ENCODE peak calls at places on chromosome 5, in seven cellular contexts. W is A549, O is foreskin fibroblast, P is astrocyte of the spinal cord, N is H7, Y is GM12865, D is adipocyte. C is an unnamed sample.

GRCh38 chr5:110653231-110653970 is 73.1 kb downstream of the TMEM232 start:
- DNase-seq in W (no peak), O (no peak), P (no peak), N (no peak), Y (no peak), D (no peak), C (no peak)

GRCh38 chr5:174545926-174546325 is 178.5 kb upstream of the MSX2 start:
- DNase-seq in W (no peak), O (no peak), P (no peak), N (no peak), Y (peak), D (no peak), C (no peak)

GRCh38 chr5:141559481-141559880 is 59.3 kb downstream of the DIAPH1 start:
- DNase-seq in W (no peak), O (peak), P (peak), N (no peak), Y (no peak), D (peak), C (peak)

GRCh38 chr5:123012321-123012720 is 24.2 kb downstream of the PPIC start:
- DNase-seq in W (no peak), O (peak), P (no peak), N (no peak), Y (no peak), D (peak), C (no peak)

GRCh38 chr5:134148316-134148715 is 28.4 kb downstream of the SKP1 start:
- DNase-seq in W (no peak), O (no peak), P (no peak), N (no peak), Y (no peak), D (no peak), C (no peak)

GRCh38 chr5:170219615-170220014 is 13.2 kb upstream of the C5orf58 start:
- DNase-seq in W (peak), O (peak), P (peak), N (no peak), Y (no peak), D (peak), C (peak)

GRCh38 chr5:4862500-4862899 is 277.6 kb upstream of the ADAMTS16 start:
- DNase-seq in W (peak), O (peak), P (peak), N (peak), Y (peak), D (peak), C (peak)

GRCh38 chr5:93279292-93279974 is 301.6 kb downstream of the NR2F1-AS1 start:
- DNase-seq in W (no peak), O (no peak), P (no peak), N (no peak), Y (no peak), D (peak), C (no peak)

GRCh38 chr5:34666392-34667080 is 10.4 kb downstream of the RAI14 start:
- DNase-seq in W (no peak), O (no peak), P (no peak), N (no peak), Y (no peak), D (no peak), C (peak)

GRCh38 chr5:76469656-76470290 is 66.7 kb downstream of the IQGAP2 start:
- DNase-seq in W (no peak), O (no peak), P (no peak), N (no peak), Y (no peak), D (no peak), C (no peak)

GRCh38 chr5:139232161-139232724 is 34.1 kb upstream of the SIL1 start:
- DNase-seq in W (no peak), O (no peak), P (no peak), N (no peak), Y (peak), D (peak), C (no peak)

GRCh38 chr5:123530728-123531127 is 18.8 kb downstream of the CSNK1G3 start:
- DNase-seq in W (no peak), O (no peak), P (no peak), N (no peak), Y (no peak), D (no peak), C (peak)

GRCh38 chr5:153441997-153442396 is 48.5 kb upstream of the GRIA1 start:
- DNase-seq in W (no peak), O (no peak), P (no peak), N (no peak), Y (no peak), D (no peak), C (no peak)

GRCh38 chr5:33102551-33102950 is 338.2 kb upstream of the TARS1 start:
- DNase-seq in W (no peak), O (no peak), P (peak), N (no peak), Y (no peak), D (no peak), C (peak)

GRCh38 chr5:52674815-52675545 is 112.7 kb upstream of the ITGA1 start:
- DNase-seq in W (no peak), O (peak), P (peak), N (no peak), Y (no peak), D (peak), C (peak)

GRCh38 chr5:67032921-67033664 is 163.5 kb downstream of the CD180 start:
- DNase-seq in W (no peak), O (peak), P (peak), N (no peak), Y (no peak), D (peak), C (peak)

GRCh38 chr5:163861670-163862069 is 356.3 kb downstream of the MAT2B start:
- DNase-seq in W (no peak), O (no peak), P (no peak), N (no peak), Y (no peak), D (no peak), C (no peak)

GRCh38 chr5:36403601-36404311 is 102.1 kb upstream of the RANBP3L start:
- DNase-seq in W (no peak), O (peak), P (peak), N (no peak), Y (no peak), D (peak), C (peak)

GRCh38 chr5:88480245-88480644 is 211.6 kb upstream of the TMEM161B start:
- DNase-seq in W (no peak), O (no peak), P (peak), N (no peak), Y (no peak), D (no peak), C (no peak)

GRCh38 chr5:171207256-171207866 is 101.7 kb upstream of the TLX3 start:
- DNase-seq in W (peak), O (peak), P (peak), N (peak), Y (peak), D (peak), C (peak)

GRCh38 chr5:88967633-88968585 is 84.9 kb upstream of the MEF2C start:
- DNase-seq in W (no peak), O (no peak), P (no peak), N (no peak), Y (peak), D (no peak), C (no peak)

GRCh38 chr5:5589146-5589826 is 166.8 kb downstream of the ICE1 start:
- DNase-seq in W (no peak), O (no peak), P (no peak), N (no peak), Y (no peak), D (no peak), C (no peak)

GRCh38 chr5:153429734-153430133 is 60.7 kb upstream of the GRIA1 start:
- DNase-seq in W (no peak), O (no peak), P (no peak), N (no peak), Y (peak), D (no peak), C (no peak)

GRCh38 chr5:55923177-55923872 is 71.4 kb downstream of the IL6ST start:
- DNase-seq in W (no peak), O (no peak), P (no peak), N (peak), Y (peak), D (no peak), C (no peak)

GRCh38 chr5:41346609-41347008 is 133.3 kb upstream of the C6 start:
- DNase-seq in W (peak), O (no peak), P (peak), N (no peak), Y (no peak), D (peak), C (peak)

GRCh38 chr5:39941436-39941835 is 516.7 kb upstream of the DAB2 start:
- DNase-seq in W (no peak), O (no peak), P (no peak), N (no peak), Y (no peak), D (no peak), C (no peak)

GRCh38 chr5:55816342-55816741 is 34.8 kb upstream of the IL31RA start:
- DNase-seq in W (peak), O (peak), P (peak), N (no peak), Y (no peak), D (peak), C (peak)

GRCh38 chr5:83724001-83724400 is 3.3 kb upstream of the HAPLN1 start:
- DNase-seq in W (no peak), O (no peak), P (no peak), N (no peak), Y (peak), D (no peak), C (peak)

GRCh38 chr5:37816331-37816730 is 23.5 kb downstream of the GDNF start:
- DNase-seq in W (no peak), O (no peak), P (no peak), N (no peak), Y (no peak), D (no peak), C (no peak)

GRCh38 chr5:127959152-127959764 is 124.3 kb upstream of the SLC12A2 start:
- DNase-seq in W (peak), O (peak), P (peak), N (no peak), Y (no peak), D (peak), C (peak)

GRCh38 chr5:122129332-122129731 is at the start of gene ZNF474:
- DNase-seq in W (peak), O (peak), P (peak), N (peak), Y (no peak), D (peak), C (peak)

GRCh38 chr5:35815089-35815936 is 41.4 kb upstream of the IL7R start:
- DNase-seq in W (peak), O (peak), P (peak), N (peak), Y (peak), D (peak), C (peak)

GRCh38 chr5:170216262-170216864 is 16.4 kb upstream of the C5orf58 start:
- DNase-seq in W (peak), O (peak), P (peak), N (no peak), Y (peak), D (peak), C (peak)

GRCh38 chr5:171712616-171713015 is 73.0 kb upstream of the SMIM23 start:
- DNase-seq in W (no peak), O (no peak), P (no peak), N (no peak), Y (no peak), D (no peak), C (peak)

GRCh38 chr5:130386155-130386554 is 481.9 kb downstream of the CHSY3 start:
- DNase-seq in W (no peak), O (no peak), P (no peak), N (no peak), Y (no peak), D (peak), C (peak)

DNA sequence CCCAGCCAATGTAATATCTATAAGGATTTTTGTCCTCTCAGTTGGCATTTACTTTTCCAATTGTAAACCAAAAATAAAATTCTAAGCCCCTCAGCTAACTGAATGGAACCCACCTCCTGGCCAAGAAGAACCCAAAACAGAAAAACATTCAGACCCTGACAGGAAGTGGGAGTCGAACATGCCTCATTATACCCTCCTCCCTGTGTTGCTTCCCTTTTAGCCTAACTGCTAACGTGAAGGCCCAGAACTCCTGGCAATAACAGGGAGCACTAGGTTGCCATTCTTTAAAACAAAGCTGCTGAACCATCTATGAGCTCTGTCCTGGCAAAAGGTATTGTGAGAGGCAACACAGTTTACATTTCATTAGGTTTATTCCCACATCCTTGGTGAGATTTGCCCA is 481.4 kb downstream of the CHSY3 start:
- DNase-seq in W (no peak), O (no peak), P (no peak), N (no peak), Y (no peak), D (no peak), C (no peak)
- H3K4me3 ChIP-seq in W (no peak), O (no peak), P (no peak), N (no peak), Y (no peak), D (no peak), C (no peak)

GRCh38 chr5:72065751-72066255 is 41.5 kb upstream of the MAP1B start:
- DNase-seq in W (peak), O (peak), P (peak), N (peak), Y (no peak), D (peak), C (peak)
- H3K4me3 ChIP-seq in W (no peak), O (no peak), P (no peak), N (no peak), Y (no peak), D (peak), C (no peak)

DNA sequence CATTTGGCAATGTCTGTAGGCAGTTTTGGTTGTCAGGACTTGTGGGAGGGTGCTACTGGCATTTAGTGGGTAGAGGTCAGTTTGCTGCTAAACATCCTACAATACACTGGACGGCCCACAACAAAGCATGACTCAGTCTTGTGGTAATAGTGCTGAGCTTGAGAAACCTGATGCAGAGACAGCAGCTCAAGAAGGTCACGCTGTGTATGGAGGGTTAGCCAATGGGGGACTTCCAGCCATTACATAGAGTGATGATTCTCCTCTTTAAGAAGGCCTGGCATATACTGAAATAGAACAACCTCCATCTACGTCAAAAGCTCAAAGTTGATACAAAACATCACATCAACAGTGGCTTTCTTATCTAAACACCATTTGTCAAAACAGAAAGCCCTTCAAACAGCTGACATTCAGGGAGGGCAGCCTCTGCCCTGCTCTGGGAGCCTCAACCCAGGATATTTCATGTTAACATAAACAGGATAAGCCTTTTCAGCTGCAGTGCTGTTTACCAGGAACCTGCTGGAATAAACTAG is 143.0 kb downstream of the GPBP1 start:
- DNase-seq in W (peak), O (peak), P (peak), N (no peak), Y (peak), D (peak), C (peak)
- H3K4me3 ChIP-seq in W (no peak), O (no peak), P (no peak), N (no peak), Y (no peak), D (no peak), C (no peak)

DNA sequence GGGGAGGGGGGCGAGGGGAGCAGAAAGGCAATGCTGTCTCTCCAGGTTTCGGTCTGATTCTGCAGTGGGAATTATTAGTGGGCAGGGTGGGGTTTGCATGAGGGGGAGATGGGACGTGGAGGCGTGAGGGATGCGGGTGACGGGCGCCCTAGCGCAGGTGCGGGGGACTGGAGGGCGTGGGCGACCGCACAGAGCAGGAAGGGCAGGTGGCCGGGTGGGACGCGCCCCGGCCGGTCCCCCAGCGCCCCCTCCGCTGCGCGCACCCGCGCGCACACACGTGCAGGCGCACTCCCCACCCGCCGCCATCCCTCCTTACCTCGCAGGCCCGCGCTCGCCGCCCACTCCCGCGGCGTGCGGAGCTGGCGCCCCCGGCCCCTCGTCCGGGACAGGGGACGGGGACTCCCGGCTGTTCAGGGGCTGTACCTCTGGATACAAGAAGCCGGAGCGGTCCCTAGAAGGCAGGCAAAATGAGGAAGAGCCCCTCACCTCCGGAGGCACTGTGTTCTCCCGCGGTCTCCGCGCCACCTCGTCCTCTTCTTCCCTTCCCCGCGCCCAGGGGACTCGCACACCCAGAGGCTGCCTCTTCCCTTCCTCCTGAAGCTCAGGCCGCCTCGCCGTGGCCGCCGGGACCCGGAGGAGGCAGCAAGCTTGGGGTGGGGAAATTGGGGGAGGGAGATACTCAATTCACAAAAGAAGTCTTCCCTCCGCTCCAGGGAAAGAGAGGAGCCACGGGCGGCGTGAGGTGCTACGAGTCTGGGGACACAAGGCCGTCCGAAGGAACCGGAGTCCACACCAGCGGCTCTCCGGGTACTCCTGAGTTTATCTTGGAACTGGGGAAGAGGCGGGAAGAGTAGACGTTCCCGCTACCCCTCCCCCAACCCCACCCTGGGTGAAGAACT is 1.3 kb upstream of the GABRB2 start:
- DNase-seq in W (peak), O (no peak), P (no peak), N (peak), Y (peak), D (no peak), C (no peak)
- H3K4me3 ChIP-seq in W (peak), O (no peak), P (peak), N (peak), Y (peak), D (peak), C (no peak)

GRCh38 chr5:168975331-168975730 is 325.6 kb downstream of the SLIT3 start:
- DNase-seq in W (no peak), O (no peak), P (no peak), N (no peak), Y (no peak), D (no peak), C (no peak)
- H3K4me3 ChIP-seq in W (no peak), O (no peak), P (no peak), N (no peak), Y (no peak), D (no peak), C (no peak)

C was measured in choroid plexus epithelial cell.